ENCODE peak calls at places on chromosomes 6 and 20, in eight cellular contexts. G is left ventricle myocardium inferior, S is right cardiac atrium, Q is transverse colon, T is left lung, L is psoas muscle, J is H1, R is MM.1S. N is an unnamed sample.

GRCh38 chr6:121520337-121521163 is 85.1 kb downstream of the GJA1 start:
- DNase-seq in S (no peak), Q (no peak), R (no peak), T (no peak), J (no peak), L (no peak), G (no peak), N (no peak)

GRCh38 chr6:43496370-43497128 is 13.6 kb downstream of the LRRC73 start:
- DNase-seq in S (peak; percentile 71), G (no peak), Q (no peak), L (peak; percentile 60), T (no peak), J (peak; percentile 72), R (no peak), N (peak; percentile 64)

GRCh38 chr6:29516108-29516507 is 28.4 kb upstream of the MAS1L start:
- DNase-seq in S (no peak), J (no peak), L (no peak), T (no peak), R (peak; percentile 77), G (no peak), Q (no peak), N (no peak)

GRCh38 chr6:39239527-39240154 is 10.4 kb upstream of the KCNK5 start:
- DNase-seq in R (no peak), G (no peak), J (no peak), S (no peak), L (no peak), T (no peak), Q (no peak), N (no peak)

GRCh38 chr6:34696189-34696738 is 303 bp downstream of the ILRUN start:
- DNase-seq in L (peak; percentile 85), R (peak; percentile 18), T (peak; percentile 60), G (peak; percentile 58), S (peak; percentile 88), J (no peak), Q (peak; percentile 51), N (peak; percentile 73)

GRCh38 chr6:53020005-53020744 is 25.1 kb upstream of the GSTA4 start:
- DNase-seq in J (no peak), S (no peak), G (no peak), T (no peak), L (no peak), Q (no peak), R (no peak), N (no peak)

GRCh38 chr20:25219365-25219764 is 23.9 kb downstream of the ENTPD6 start:
- DNase-seq in Q (no peak), R (no peak), G (no peak), J (no peak), T (no peak), S (no peak), L (no peak), N (no peak)

GRCh38 chr20:57792386-57793095 is 82.7 kb upstream of the PMEPA1 start:
- DNase-seq in Q (no peak), S (no peak), G (no peak), R (no peak), L (peak; percentile 17), T (no peak), J (no peak), N (peak; percentile 46)

GRCh38 chr6:7629321-7629720 is 39.3 kb downstream of the SNRNP48 start:
- DNase-seq in Q (no peak), S (no peak), R (no peak), J (no peak), L (no peak), T (no peak), G (no peak), N (no peak)

GRCh38 chr6:105474234-105474633 is 71.4 kb upstream of the PREP start:
- DNase-seq in L (no peak), J (no peak), T (no peak), S (no peak), Q (no peak), R (no peak), G (no peak), N (no peak)

GRCh38 chr6:64013061-64013410 is 377.4 kb downstream of the PHF3 start:
- DNase-seq in L (no peak), Q (no peak), R (no peak), G (no peak), J (no peak), T (no peak), S (no peak), N (no peak)

DNA sequence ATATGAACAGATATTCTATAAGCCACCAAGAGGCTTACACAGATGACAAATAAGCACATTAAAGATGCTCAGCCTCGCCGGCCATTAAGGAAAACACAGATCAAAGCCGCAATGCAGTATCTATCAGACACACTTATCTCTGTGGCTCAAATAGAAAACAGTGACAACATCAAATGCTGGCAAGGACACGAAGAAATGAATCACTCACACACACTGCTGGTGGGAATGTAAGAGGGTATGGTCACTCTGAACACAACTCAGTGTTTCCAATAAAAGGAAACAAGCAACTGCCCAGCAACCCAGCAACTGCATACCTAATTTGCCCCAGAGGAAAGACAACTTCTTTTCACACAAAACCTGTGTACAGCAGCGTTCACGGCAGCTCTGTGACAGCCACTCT is 155.9 kb downstream of the WDR27 start:
- DNase-seq in R (no peak), J (no peak), L (no peak), Q (no peak), T (no peak), G (no peak), S (no peak), N (no peak)
- H3K27me3 ChIP-seq in R (no peaks in the 10 kb centered on the region), J (no peaks in the 10 kb centered on the region), L (no peaks in the 10 kb centered on the region), Q (no peaks in the 10 kb centered on the region), T (no peaks in the 10 kb centered on the region), G (no peaks in the 10 kb centered on the region), S (no peaks in the 10 kb centered on the region), N (no peaks in the 10 kb centered on the region)

GRCh38 chr6:85453052-85453451 is 3.2 kb downstream of the NT5E start:
- DNase-seq in Q (no peak), G (no peak), T (no peak), S (no peak), L (no peak), J (no peak), R (no peak), N (no peak)

GRCh38 chr6:85453490-85453889 is 3.6 kb downstream of the NT5E start:
- DNase-seq in T (no peak), G (no peak), S (no peak), J (no peak), L (no peak), R (no peak), Q (no peak), N (no peak)

GRCh38 chr6:85450578-85450884 is 648 bp downstream of the NT5E start:
- DNase-seq in R (no peak), S (no peak), L (no peak), G (no peak), Q (no peak), J (no peak), T (no peak), N (no peak)

GRCh38 chr6:85451586-85452306 is 1.9 kb downstream of the NT5E start:
- DNase-seq in L (no peak), G (no peak), R (no peak), J (no peak), T (no peak), S (no peak), Q (no peak), N (no peak)

DNA sequence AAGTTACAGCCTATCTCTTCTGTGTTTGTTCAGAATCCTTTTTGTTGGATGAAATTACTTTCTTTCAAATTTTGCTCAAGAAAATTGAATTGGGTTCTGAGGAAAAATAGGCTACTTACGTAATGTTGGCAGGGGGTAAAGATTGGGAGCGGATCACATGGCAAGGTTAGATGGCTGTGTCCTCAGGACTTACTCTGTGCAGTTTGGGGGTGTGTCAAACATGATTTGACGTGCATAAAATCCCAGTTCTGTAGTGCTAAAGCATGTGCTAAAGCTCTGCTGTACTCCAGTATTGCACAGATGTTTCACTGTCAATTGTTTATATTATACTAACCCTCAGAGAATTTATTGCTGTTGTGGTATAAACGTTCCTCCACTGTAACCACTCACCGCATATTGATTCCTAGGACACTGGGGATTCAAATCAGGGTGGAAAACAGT is 2.6 kb downstream of the NT5E start:
- DNase-seq in J (no peak), R (no peak), Q (no peak), L (no peak), G (no peak), T (no peak), S (no peak), N (no peak)
- H3K27ac ChIP-seq in J (no peak overlapping the region), R (no peak overlapping the region), Q (peak overlapping the region; percentile 88), L (no peak overlapping the region), G (peak overlapping the region; percentile 23), T (no peak overlapping the region), S (no peak overlapping the region), N (no peak overlapping the region)

DNA sequence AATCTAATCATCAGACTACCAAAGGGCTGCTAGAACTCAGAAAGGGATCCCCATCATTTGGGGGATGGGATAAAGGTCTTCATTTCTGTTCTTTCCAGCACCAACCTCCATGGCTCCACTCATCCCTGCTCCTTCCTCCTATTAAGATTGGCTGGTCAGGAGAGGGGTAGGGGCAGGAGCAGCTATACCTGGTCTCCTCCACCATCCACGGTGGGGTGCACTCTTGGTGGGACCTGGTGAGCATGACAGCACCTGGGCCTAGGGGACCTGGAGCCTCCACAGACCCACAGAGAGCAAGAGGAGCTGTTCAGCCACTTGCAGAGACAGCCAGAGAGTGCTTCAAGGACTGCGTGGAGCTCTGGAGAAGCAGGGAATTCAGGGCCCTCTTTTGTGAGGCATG is 6.1 kb upstream of the ULBP2 start:
- DNase-seq in Q (no peak), R (no peak), L (no peak), J (no peak), G (no peak), T (no peak), S (no peak), N (no peak)
- H3K27me3 ChIP-seq in Q (peaks cover 95% of the 10 kb centered on the region), R (peaks cover 76% of the 10 kb centered on the region), L (peaks cover 7% of the 10 kb centered on the region), J (peaks cover 66% of the 10 kb centered on the region), G (peaks cover 98% of the 10 kb centered on the region), T (peaks cover 59% of the 10 kb centered on the region), S (no peaks in the 10 kb centered on the region), N (no peaks in the 10 kb centered on the region)

DNA sequence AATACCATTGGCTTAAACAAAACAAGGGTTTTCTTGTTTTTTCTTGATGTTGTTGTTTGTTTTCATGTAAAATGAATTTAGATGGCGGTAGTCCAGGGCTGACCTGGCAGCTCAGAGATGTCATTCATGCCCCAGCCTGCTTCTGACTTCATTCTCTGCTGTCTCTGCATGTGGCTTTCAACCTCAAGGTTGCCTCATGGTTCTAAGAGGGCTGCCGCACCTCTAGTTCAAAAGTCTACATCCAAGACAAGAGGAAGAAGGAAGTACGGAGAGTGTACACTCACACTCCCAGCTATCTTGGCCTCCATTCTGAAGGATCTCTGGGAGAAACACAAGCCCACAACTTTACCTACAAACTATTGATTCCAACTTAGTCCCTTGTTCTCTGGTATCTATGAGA is 1.2 kb upstream of the BTN3A3 start:
- DNase-seq in G (no peak), R (no peak), S (no peak), T (no peak), L (no peak), Q (no peak), J (no peak), N (no peak)
- H3K27ac ChIP-seq in G (peak overlapping the region; percentile 86), R (peak overlapping the region; percentile 62), S (no peak overlapping the region), T (no peak overlapping the region), L (no peak overlapping the region), Q (no peak overlapping the region), J (no peak overlapping the region), N (no peak overlapping the region)

N was measured in aorta.